ENCODE peak calls at places on chromosome 9, in four cellular contexts. M, G, K and O are unnamed samples.

GRCh38 chr9:105054488-105054887 is 126.5 kb upstream of the ABCA1 start:
- DNase-seq in G (peak; percentile 76), K (peak; percentile 94), M (peak; percentile 77), O (peak; percentile 72)

GRCh38 chr9:122125891-122126331 is 32.8 kb upstream of the TTLL11 start:
- DNase-seq in G (peak; percentile 52), K (peak; percentile 38), M (peak; percentile 10), O (peak; percentile 68)

GRCh38 chr9:96156578-96156977 is 145.4 kb downstream of the HSD17B3 start:
- DNase-seq in G (no peak), M (no peak), K (no peak), O (no peak)

GRCh38 chr9:75601280-75601679 is 289.2 kb upstream of the PCSK5 start:
- DNase-seq in G (no peak), M (no peak), K (no peak), O (peak; percentile 2)

GRCh38 chr9:124122321-124122720 is 110.8 kb downstream of the LHX2 start:
- DNase-seq in M (no peak), G (peak; percentile 44), K (no peak), O (no peak)

GRCh38 chr9:94865599-94866456 is 139.3 kb downstream of the AOPEP start:
- DNase-seq in K (peak; percentile 62), G (peak; percentile 67), M (peak; percentile 83), O (no peak)

GRCh38 chr9:106753155-106753671 is 109.8 kb upstream of the ZNF462 start:
- DNase-seq in G (no peak), K (peak; percentile 91), M (no peak), O (no peak)

GRCh38 chr9:132250324-132251262 is 88.7 kb downstream of the NTNG2 start:
- DNase-seq in M (no peak), K (no peak), G (no peak), O (no peak)

GRCh38 chr9:18969095-18969494 is 63.9 kb downstream of the SAXO1 start:
- DNase-seq in K (no peak), M (no peak), G (no peak), O (no peak)

GRCh38 chr9:79408617-79409016 is 163.1 kb upstream of the TLE4 start:
- DNase-seq in G (peak; percentile 54), K (peak; percentile 3), M (peak; percentile 85), O (no peak)

GRCh38 chr9:92714016-92714415 is 44.1 kb upstream of the IPPK start:
- DNase-seq in M (no peak), K (no peak), G (no peak), O (no peak)

GRCh38 chr9:92714787-92715487 is 45.0 kb upstream of the IPPK start:
- DNase-seq in K (no peak), M (no peak), G (no peak), O (no peak)

GRCh38 chr9:92711844-92712243 is 41.9 kb upstream of the IPPK start:
- DNase-seq in G (no peak), M (no peak), K (no peak), O (no peak)

GRCh38 chr9:92712767-92713166 is 42.8 kb upstream of the IPPK start:
- DNase-seq in M (no peak), G (no peak), K (no peak), O (no peak)

GRCh38 chr9:92713528-92713927 is 43.6 kb upstream of the IPPK start:
- DNase-seq in K (no peak), G (no peak), M (no peak), O (no peak)
- H3K36me3 ChIP-seq in K (peaks cover 78% of the 10 kb centered on the region), G (peaks cover 22% of the 10 kb centered on the region), M (peaks cover 24% of the 10 kb centered on the region), O (peaks cover 27% of the 10 kb centered on the region)

GRCh38 chr9:98227883-98228282 is 27.6 kb downstream of the TBC1D2 start:
- DNase-seq in M (no peak), K (no peak), G (no peak), O (no peak)

GRCh38 chr9:98228392-98229089 is 26.9 kb downstream of the TBC1D2 start:
- DNase-seq in M (no peak), G (no peak), K (no peak), O (no peak)

GRCh38 chr9:98226968-98227367 is 28.5 kb downstream of the TBC1D2 start:
- DNase-seq in G (no peak), K (peak; percentile 46), M (no peak), O (no peak)

GRCh38 chr9:98225015-98225442 is 30.4 kb downstream of the TBC1D2 start:
- DNase-seq in K (no peak), G (no peak), M (no peak), O (no peak)

DNA sequence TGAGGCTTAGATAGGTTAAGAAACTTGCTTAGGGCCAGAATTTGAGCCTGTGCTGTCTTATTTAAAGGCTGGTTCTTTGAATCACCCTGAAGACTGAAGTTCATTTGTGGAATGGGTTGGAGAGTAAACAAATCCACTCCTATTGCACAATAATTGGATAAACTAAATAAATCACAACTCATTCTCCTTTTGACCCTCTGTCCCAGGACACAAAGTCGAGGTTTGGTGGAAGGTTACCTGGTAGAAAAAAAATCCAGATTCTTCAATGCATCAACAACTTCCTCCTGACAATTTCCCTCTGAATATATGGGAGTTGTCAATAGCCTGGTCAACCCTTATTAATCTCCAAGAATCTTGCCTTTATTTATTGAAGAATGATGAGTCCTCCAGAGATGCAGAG is 28.9 kb downstream of the TBC1D2 start:
- DNase-seq in K (peak; percentile 62), M (no peak), G (peak; percentile 19), O (no peak)
- H3K36me3 ChIP-seq in K (peaks cover 64% of the 10 kb centered on the region), M (peaks cover 25% of the 10 kb centered on the region), G (peaks cover 59% of the 10 kb centered on the region), O (peaks cover 59% of the 10 kb centered on the region)

GRCh38 chr9:136916330-136917184 is 28.0 kb downstream of the FBXW5 start:
- DNase-seq in K (no peak), M (no peak), G (no peak), O (no peak)
- H3K36me3 ChIP-seq in K (peaks cover 52% of the 10 kb centered on the region), M (peaks cover 8% of the 10 kb centered on the region), G (no peaks in the 10 kb centered on the region), O (peaks cover 23% of the 10 kb centered on the region)

GRCh38 chr9:35236692-35237091 is 74.9 kb downstream of the UNC13B start:
- DNase-seq in G (no peak), M (no peak), K (no peak), O (no peak)

GRCh38 chr9:35232867-35233544 is 71.2 kb downstream of the UNC13B start:
- DNase-seq in M (no peak), K (no peak), G (no peak), O (no peak)

DNA sequence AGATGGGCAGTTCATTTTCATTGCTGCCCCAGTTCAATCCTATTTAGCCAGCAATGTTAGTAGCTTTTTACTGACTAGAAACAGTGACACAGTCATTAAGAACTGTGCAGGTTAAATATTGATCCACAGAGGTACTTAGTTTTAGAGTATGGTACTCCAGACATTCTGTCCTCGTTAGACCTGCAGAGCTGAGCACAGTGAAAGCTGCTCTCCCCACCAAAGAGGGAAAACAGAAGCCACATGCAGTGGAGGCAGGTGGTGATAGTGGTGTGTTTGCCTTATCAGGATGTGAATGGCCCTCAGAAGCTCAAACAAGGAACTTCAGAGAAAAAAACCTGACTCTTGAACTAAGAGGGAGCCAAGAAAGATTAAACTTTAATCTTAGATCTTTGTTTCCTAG is 75.5 kb downstream of the UNC13B start:
- DNase-seq in M (no peak), G (no peak), K (no peak), O (no peak)
- H3K36me3 ChIP-seq in M (no peaks in the 10 kb centered on the region), G (no peaks in the 10 kb centered on the region), K (no peaks in the 10 kb centered on the region), O (no peaks in the 10 kb centered on the region)

GRCh38 chr9:72554221-72554641 is 32.8 kb downstream of the TMC1 start:
- DNase-seq in K (peak; percentile 52), M (peak; percentile 96), G (peak; percentile 90), O (no peak)

GRCh38 chr9:72560086-72560485 is 38.7 kb downstream of the TMC1 start:
- DNase-seq in M (no peak), K (no peak), G (no peak), O (no peak)

GRCh38 chr9:72552356-72552755 is 30.9 kb downstream of the TMC1 start:
- DNase-seq in G (no peak), K (no peak), M (no peak), O (no peak)

GRCh38 chr9:72557549-72557948 is 36.1 kb downstream of the TMC1 start:
- DNase-seq in M (peak; percentile 91), G (peak; percentile 96), K (peak; percentile 99), O (peak; percentile 97)
- H3K36me3 ChIP-seq in M (no peaks in the 10 kb centered on the region), G (no peaks in the 10 kb centered on the region), K (no peaks in the 10 kb centered on the region), O (no peaks in the 10 kb centered on the region)

DNA sequence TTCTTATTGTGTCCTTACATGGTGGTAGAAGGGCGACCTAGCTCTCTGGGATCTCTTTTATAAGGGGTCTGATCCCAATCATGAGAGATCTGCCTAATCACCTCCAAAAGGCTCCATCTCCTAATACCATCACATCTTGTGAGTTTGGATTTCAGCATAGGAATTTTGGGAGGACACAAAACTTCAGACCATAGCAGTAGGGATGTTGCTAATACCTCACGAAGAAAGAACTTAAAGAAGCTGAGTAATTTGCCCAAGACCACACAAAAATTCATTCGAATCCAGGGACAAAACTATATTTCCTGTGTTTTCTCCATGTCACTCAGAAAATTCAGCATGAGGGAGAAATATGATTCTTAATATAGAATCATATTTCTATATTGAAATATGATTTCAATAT is 32.7 kb downstream of the MTAP start:
- DNase-seq in G (no peak), K (no peak), M (peak; percentile 67), O (no peak)
- H3K36me3 ChIP-seq in G (peaks cover 24% of the 10 kb centered on the region), K (peaks cover 70% of the 10 kb centered on the region), M (peaks cover 30% of the 10 kb centered on the region), O (peaks cover 35% of the 10 kb centered on the region)

GRCh38 chr9:136518623-136519022 is 27.2 kb downstream of the NOTCH1 start:
- DNase-seq in G (no peak), M (no peak), K (no peak), O (no peak)
- H3K36me3 ChIP-seq in G (no peaks in the 10 kb centered on the region), M (no peaks in the 10 kb centered on the region), K (peaks cover 22% of the 10 kb centered on the region), O (peaks cover 14% of the 10 kb centered on the region)

DNA sequence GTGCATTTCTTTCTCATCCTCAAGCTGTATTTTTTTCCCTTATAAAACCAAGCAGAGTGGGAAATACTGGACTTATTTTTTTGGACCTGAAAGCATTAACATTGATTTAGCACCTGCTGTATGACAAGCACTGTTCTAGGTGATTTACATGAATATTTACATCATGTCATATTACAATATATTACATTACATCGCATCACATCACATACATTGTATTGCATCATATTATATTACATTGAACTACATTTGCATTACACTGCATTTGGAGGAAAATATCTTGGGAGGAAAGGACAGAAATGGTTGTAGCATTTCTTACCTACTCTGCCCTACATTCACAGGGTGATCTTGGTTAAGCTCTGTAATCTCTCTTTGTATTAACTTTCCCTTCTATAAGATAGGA is 11.2 kb upstream of the PDCD1LG2 start:
- DNase-seq in K (no peak), G (no peak), M (no peak), O (no peak)
- H3K36me3 ChIP-seq in K (no peaks in the 10 kb centered on the region), G (no peaks in the 10 kb centered on the region), M (no peaks in the 10 kb centered on the region), O (no peaks in the 10 kb centered on the region)

DNA sequence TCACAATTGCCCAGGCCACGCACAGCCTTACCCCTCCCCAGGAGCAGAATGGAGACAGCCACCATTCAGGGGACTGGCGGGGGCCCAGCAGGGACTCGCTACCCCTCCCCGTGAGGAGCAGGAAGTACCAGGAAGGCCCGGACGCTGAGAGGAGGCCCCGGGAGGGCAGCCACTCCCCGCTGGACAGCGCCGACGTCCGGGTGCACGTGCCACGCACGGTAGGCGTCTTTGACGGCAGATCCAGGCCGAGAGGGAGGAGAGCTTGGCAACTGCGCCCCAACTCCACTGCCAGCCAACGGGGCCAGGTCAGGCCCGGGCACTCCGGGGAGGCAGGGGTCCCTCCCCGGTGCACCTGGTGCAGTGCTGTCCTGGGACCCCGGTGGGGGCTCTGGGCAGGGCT is 14.0 kb downstream of the DNLZ start:
- DNase-seq in K (no peak), G (no peak), M (no peak), O (no peak)
- H3K36me3 ChIP-seq in K (peaks cover 7% of the 10 kb centered on the region), G (no peaks in the 10 kb centered on the region), M (no peaks in the 10 kb centered on the region), O (no peaks in the 10 kb centered on the region)

DNA sequence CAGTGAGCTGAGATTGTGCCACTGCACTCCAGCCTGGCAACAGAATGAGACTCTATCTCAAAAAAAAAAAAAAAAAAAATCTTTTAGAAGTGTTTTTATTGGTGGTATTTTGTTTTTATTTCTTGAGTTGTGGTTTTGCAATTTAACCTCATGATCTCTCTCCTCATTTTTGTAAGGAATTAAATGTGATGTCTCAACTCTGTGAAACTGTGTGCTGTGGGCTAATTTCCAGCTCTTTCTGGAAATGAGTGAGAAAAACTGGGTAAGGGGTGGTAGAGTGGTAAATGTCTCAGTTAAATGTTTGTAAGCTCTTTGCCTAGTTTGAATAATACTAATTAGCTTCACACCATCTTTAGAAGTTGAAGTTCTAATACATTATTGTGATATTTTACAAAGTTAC is 29.0 kb downstream of the ACO1 start:
- DNase-seq in M (no peak), G (no peak), K (peak; percentile 18), O (no peak)
- H3K36me3 ChIP-seq in M (peaks cover 17% of the 10 kb centered on the region), G (peaks cover 40% of the 10 kb centered on the region), K (peaks cover 92% of the 10 kb centered on the region), O (peaks cover 4% of the 10 kb centered on the region)